ENCODE peak calls at places on chromosomes 3 and 15, in eight cellular contexts. B is GM06990, K is fibroblast of lung, Z is kidney epithelial cell, U is right atrium auricular region, I is astrocyte, L is cardiac fibroblast, W is PC-3. T is an unnamed sample.

GRCh38 chr3:178705925-178706324 is 169.7 kb downstream of the KCNMB2 start:
- DNase-seq in B (no peak), L (no peak), W (peak), I (peak), U (no peak), K (peak), Z (no peak), T (no peak)

GRCh38 chr15:38059665-38060064 is 125.2 kb downstream of the TMCO5A start:
- DNase-seq in L (peak), K (peak), Z (no peak), I (peak), B (no peak), U (no peak), W (peak), T (peak)

GRCh38 chr3:132488136-132488535 is 70.8 kb downstream of the DNAJC13 start:
- DNase-seq in U (no peak), B (no peak), L (no peak), K (no peak), Z (no peak), W (no peak), I (no peak), T (no peak)

GRCh38 chr15:62253294-62253693 is 88.2 kb upstream of the C2CD4B start:
- DNase-seq in U (peak), W (no peak), Z (no peak), K (no peak), B (no peak), I (no peak), L (no peak), T (peak)

GRCh38 chr3:50380375-50381085 is 21.2 kb upstream of the TMEM115 start:
- DNase-seq in B (no peak), L (no peak), K (no peak), U (no peak), W (no peak), I (no peak), Z (no peak), T (no peak)

GRCh38 chr3:72318504-72319201 is 529.6 kb downstream of the SHQ1 start:
- DNase-seq in I (no peak), Z (no peak), L (peak), U (no peak), W (peak), K (peak), B (no peak), T (no peak)

GRCh38 chr3:138949002-138949418 is 2.0 kb downstream of the FOXL2NB start:
- DNase-seq in U (no peak), B (no peak), Z (peak), K (no peak), L (no peak), W (no peak), I (no peak), T (no peak)

GRCh38 chr3:97863025-97863424 is 41.2 kb downstream of the CRYBG3 start:
- DNase-seq in W (peak), U (no peak), L (peak), Z (no peak), B (no peak), I (peak), K (peak), T (peak)

GRCh38 chr3:57063027-57063426 is 2.6 kb downstream of the SPATA12 start:
- DNase-seq in K (no peak), I (no peak), U (no peak), W (no peak), B (no peak), L (no peak), Z (no peak), T (no peak)

GRCh38 chr3:193971268-193971751 is 164.6 kb upstream of the HES1 start:
- DNase-seq in L (peak), U (no peak), Z (no peak), I (peak), B (peak), K (peak), W (peak), T (no peak)

GRCh38 chr3:105538483-105538882 is 171.8 kb downstream of the ALCAM start:
- DNase-seq in B (no peak), W (peak), I (no peak), L (no peak), Z (no peak), K (no peak), U (no peak), T (no peak)

GRCh38 chr3:50562866-50563265 is 4.7 kb downstream of the C3orf18 start:
- DNase-seq in U (no peak), Z (no peak), K (peak), L (peak), B (no peak), W (peak), I (peak), T (peak)

GRCh38 chr3:83011471-83011870 is 1250.0 kb upstream of the GBE1 start:
- DNase-seq in L (no peak), B (no peak), I (peak), K (peak), W (peak), Z (no peak), U (no peak), T (no peak)

GRCh38 chr3:3605181-3605580 is 194.1 kb upstream of the LRRN1 start:
- DNase-seq in L (no peak), I (peak), Z (no peak), U (no peak), K (peak), B (no peak), W (no peak), T (no peak)

GRCh38 chr15:58962136-58962535 is 25.3 kb upstream of the RNF111 start:
- DNase-seq in I (no peak), B (no peak), K (no peak), W (no peak), Z (no peak), U (no peak), L (no peak), T (no peak)

GRCh38 chr15:70297465-70298152 is 199.9 kb upstream of the TLE3 start:
- DNase-seq in W (no peak), U (no peak), K (no peak), Z (no peak), I (no peak), L (no peak), B (no peak), T (no peak)

GRCh38 chr3:10344147-10344943 is 23.4 kb upstream of the SEC13 start:
- DNase-seq in I (no peak), L (peak), W (peak), Z (no peak), U (no peak), K (peak), B (no peak), T (peak)

GRCh38 chr3:48426944-48427629 is 2.8 kb downstream of the PLXNB1 start:
- DNase-seq in L (peak), B (no peak), K (no peak), W (no peak), Z (no peak), I (no peak), U (no peak), T (no peak)

GRCh38 chr3:59426851-59427565 is 377.2 kb upstream of the CFAP20DC start:
- DNase-seq in L (peak), I (peak), B (no peak), W (peak), K (peak), Z (no peak), U (peak), T (peak)

GRCh38 chr15:73190189-73190601 is 137.9 kb downstream of the NEO1 start:
- DNase-seq in K (peak), W (no peak), Z (no peak), U (no peak), L (peak), I (peak), B (no peak), T (peak)

GRCh38 chr3:52253314-52254260 is 8.0 kb downstream of the PPM1M start:
- DNase-seq in B (peak), I (no peak), Z (no peak), U (peak), W (no peak), K (peak), L (peak), T (peak)

GRCh38 chr3:77052733-77053680 is 13.1 kb downstream of the ROBO2 start:
- DNase-seq in Z (no peak), L (no peak), B (no peak), W (no peak), I (no peak), U (no peak), K (no peak), T (no peak)

GRCh38 chr3:12512534-12513101 is 28.3 kb downstream of the TSEN2 start:
- DNase-seq in I (no peak), B (no peak), K (no peak), U (no peak), L (no peak), W (no peak), Z (no peak), T (no peak)

GRCh38 chr15:69990566-69991391 is 106.9 kb downstream of the TLE3 start:
- DNase-seq in U (no peak), B (no peak), I (no peak), K (no peak), L (no peak), Z (no peak), W (no peak), T (no peak)

GRCh38 chr3:32410367-32411246 is 19.0 kb downstream of the CMTM7 start:
- DNase-seq in B (no peak), I (no peak), Z (no peak), W (no peak), U (no peak), K (no peak), L (no peak), T (no peak)

GRCh38 chr3:70726096-70726745 is 413.8 kb upstream of the MDFIC2 start:
- DNase-seq in B (no peak), U (no peak), I (peak), K (peak), L (no peak), Z (peak), W (no peak), T (no peak)

GRCh38 chr15:34161329-34161953 is 48.5 kb downstream of the KATNBL1 start:
- DNase-seq in L (peak), K (peak), I (peak), B (no peak), W (peak), Z (no peak), U (no peak), T (no peak)

GRCh38 chr3:160226740-160227048 is 1.5 kb downstream of the C3orf80 start:
- DNase-seq in L (no peak), K (no peak), U (no peak), I (no peak), Z (no peak), B (no peak), W (no peak), T (no peak)

GRCh38 chr3:49132437-49133225 is at the start of gene LAMB2:
- DNase-seq in W (peak), K (peak), Z (peak), B (no peak), I (peak), L (peak), U (peak), T (peak)

GRCh38 chr15:25056484-25057429 is 102.0 kb downstream of the SNRPN start:
- DNase-seq in I (no peak), U (peak), B (no peak), K (no peak), L (no peak), Z (no peak), W (no peak), T (no peak)

GRCh38 chr3:108565506-108565905 is 23.7 kb downstream of the CIP2A start:
- DNase-seq in Z (no peak), B (no peak), W (no peak), K (no peak), L (no peak), U (no peak), I (no peak), T (no peak)

GRCh38 chr15:90489944-90490343 is 39.8 kb upstream of the CRTC3 start:
- DNase-seq in I (no peak), W (peak), B (no peak), L (no peak), Z (no peak), K (no peak), U (no peak), T (no peak)

GRCh38 chr15:74024687-74025086 is 30.2 kb downstream of the PML start:
- DNase-seq in W (no peak), Z (no peak), K (no peak), B (no peak), L (no peak), I (no peak), U (no peak), T (no peak)

GRCh38 chr3:166788936-166789335 is 591.2 kb downstream of the ZBBX start:
- DNase-seq in W (no peak), K (no peak), L (no peak), I (no peak), Z (no peak), B (no peak), U (no peak), T (no peak)

GRCh38 chr3:8095724-8096123 is 405.9 kb upstream of the LMCD1 start:
- DNase-seq in B (no peak), W (peak), K (no peak), L (no peak), U (no peak), Z (no peak), I (no peak), T (no peak)
- TF ChIP-seq CTCF in B (no peak), W (peak), K (no peak), L (no peak), U (no peak), Z (peak), I (no peak), T (no peak)

GRCh38 chr3:113698213-113698742 is 1.8 kb upstream of the USF3 start:
- DNase-seq in Z (no peak), U (no peak), W (no peak), B (no peak), I (no peak), L (no peak), K (no peak), T (no peak)
- H3K4me3 ChIP-seq in Z (no peak), U (peak), W (peak), B (no peak), I (no peak), L (no peak), K (no peak), T (no peak)

GRCh38 chr3:119827209-119827608 is 45.3 kb downstream of the NR1I2 start:
- DNase-seq in W (no peak), B (no peak), I (no peak), U (no peak), Z (no peak), L (no peak), K (no peak), T (no peak)

GRCh38 chr3:119831941-119832371 is 50.1 kb downstream of the NR1I2 start:
- DNase-seq in Z (peak), U (no peak), B (no peak), W (no peak), K (peak), L (peak), I (peak), T (peak)

GRCh38 chr3:119834754-119835365 is 53.0 kb downstream of the NR1I2 start:
- DNase-seq in U (no peak), W (no peak), L (no peak), I (no peak), Z (no peak), K (no peak), B (no peak), T (no peak)

GRCh38 chr3:119829431-119829830 is 47.5 kb downstream of the NR1I2 start:
- DNase-seq in W (no peak), K (peak), I (no peak), Z (no peak), L (no peak), U (no peak), B (no peak), T (no peak)

DNA sequence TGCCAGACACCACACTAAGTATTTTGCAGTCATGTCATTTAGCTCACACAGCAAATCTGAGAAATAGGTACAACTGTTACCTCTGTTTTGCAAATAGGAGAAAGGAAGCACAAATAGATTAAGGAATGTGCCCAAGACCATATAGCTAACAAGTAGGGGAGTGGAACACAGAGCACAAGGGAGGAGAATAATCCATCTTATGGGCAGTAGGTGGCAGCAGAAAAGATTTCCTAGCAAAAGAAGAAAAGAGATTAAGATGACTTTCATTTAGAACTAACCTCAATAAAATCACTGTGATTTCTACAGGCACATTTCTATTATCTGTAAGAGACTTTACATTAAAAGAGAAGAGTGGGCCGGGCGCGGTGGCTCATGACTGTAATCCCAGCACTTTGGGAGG is 49.1 kb downstream of the NR1I2 start:
- DNase-seq in L (peak), B (no peak), W (peak), Z (no peak), U (no peak), I (no peak), K (no peak), T (peak)
- TF ChIP-seq CTCF in L (peak), B (no peak), W (peak), Z (no peak), U (no peak), I (no peak), K (peak), T (peak)

GRCh38 chr3:185366913-185367312 is 4.0 kb downstream of the MAP3K13 start:
- DNase-seq in L (no peak), U (no peak), I (no peak), K (no peak), B (no peak), Z (no peak), W (peak), T (no peak)

DNA sequence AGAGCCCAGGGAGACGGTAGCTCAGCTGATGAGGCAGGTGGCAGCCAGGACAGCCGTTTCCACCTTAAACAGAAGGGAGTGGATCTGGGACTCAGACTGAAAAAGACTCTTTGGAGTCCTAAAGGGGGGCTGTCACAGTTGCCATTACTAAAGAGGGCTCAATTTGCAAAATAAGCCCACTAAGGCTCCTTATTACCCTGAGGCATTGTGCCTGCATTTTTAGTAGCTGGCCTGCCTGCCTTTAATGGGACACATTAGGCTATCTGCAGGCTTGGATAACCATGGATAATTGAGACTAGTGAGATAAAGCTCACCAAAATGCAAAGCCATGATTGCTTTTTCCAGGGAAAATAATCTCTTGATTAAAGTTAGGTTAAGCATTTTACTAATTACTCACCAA is 8.7 kb downstream of the MAP3K13 start:
- DNase-seq in Z (no peak), L (no peak), K (no peak), U (no peak), B (no peak), W (no peak), I (no peak), T (no peak)
- H3K4me3 ChIP-seq in Z (no peak), L (no peak), K (no peak), U (no peak), B (no peak), W (no peak), I (no peak), T (no peak)

DNA sequence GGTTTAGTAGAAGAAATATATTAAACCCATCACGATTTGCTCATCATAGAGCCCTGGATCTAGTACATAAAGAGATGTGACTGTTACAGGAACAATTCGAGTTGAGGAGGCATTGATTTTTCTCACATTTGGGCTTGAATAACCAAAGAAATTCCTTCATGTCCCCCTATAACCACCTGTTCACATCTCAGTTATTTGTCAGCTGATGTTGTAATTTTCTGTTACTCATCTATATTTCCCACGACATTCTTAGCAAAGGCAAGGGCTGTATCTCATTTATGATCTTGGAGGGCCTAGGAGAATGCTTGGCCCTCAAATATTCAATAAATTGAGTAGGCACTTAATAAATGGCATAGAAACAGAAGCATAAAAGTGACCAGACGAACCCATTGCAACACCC is 36.4 kb upstream of the GYG1 start:
- DNase-seq in W (peak), U (no peak), K (no peak), I (no peak), Z (no peak), L (no peak), B (no peak), T (no peak)
- TF ChIP-seq CTCF in W (no peak), U (no peak), K (no peak), I (no peak), Z (no peak), L (no peak), B (no peak), T (no peak)